ENCODE peak calls at places on chromosome 6, in ten cellular contexts. J is AG10803, Y is activated gamma-delta T cell treated with Interleukin-2 at 50 U/mL for 16 hours, Q is GM23338, P is NCI-H69, I is T-cell, X is PC-9, L is fibroblast of mammary gland, Z is NT2/D1, O is ACHN. D is an unnamed sample.

GRCh38 chr6:55397986-55398385 is 70.7 kb downstream of the GFRAL start:
- DNase-seq in J (no peak), Y (no peak), Q (no peak), P (no peak), I (no peak), X (no peak), L (no peak), Z (no peak), O (no peak), D (no peak)

GRCh38 chr6:29850011-29850553 is 22.5 kb downstream of the HLA-G start:
- DNase-seq in J (no peak), Y (no peak), Q (peak), P (no peak), I (no peak), X (no peak), L (peak), Z (no peak), O (no peak), D (no peak)

GRCh38 chr6:23637296-23637695 is 488.7 kb upstream of the NRSN1 start:
- DNase-seq in J (no peak), Y (no peak), Q (no peak), P (peak), I (no peak), X (no peak), L (peak), Z (no peak), O (no peak), D (no peak)

GRCh38 chr6:34559651-34560365 is 3.7 kb upstream of the SPDEF start:
- DNase-seq in J (no peak), Y (no peak), Q (peak), P (peak), I (no peak), X (peak), L (no peak), Z (no peak), O (no peak), D (no peak)

GRCh38 chr6:117079946-117080345 is 185.4 kb upstream of the VGLL2 start:
- DNase-seq in J (no peak), Y (no peak), Q (no peak), P (no peak), I (no peak), X (peak), L (no peak), Z (no peak), O (no peak), D (no peak)

GRCh38 chr6:103409475-103409874 is 1450.2 kb downstream of the HACE1 start:
- DNase-seq in J (no peak), Y (no peak), Q (no peak), P (no peak), I (no peak), X (no peak), L (no peak), Z (no peak), O (no peak), D (no peak)

GRCh38 chr6:1310628-1311399 is 1.1 kb upstream of the FOXQ1 start:
- DNase-seq in J (no peak), Y (no peak), Q (peak), P (peak), I (no peak), X (peak), L (no peak), Z (no peak), O (no peak), D (no peak)

GRCh38 chr6:47485491-47486135 is 8.0 kb downstream of the CD2AP start:
- DNase-seq in J (no peak), Y (no peak), Q (no peak), P (no peak), I (no peak), X (no peak), L (peak), Z (no peak), O (no peak), D (no peak)

GRCh38 chr6:3843379-3844096 is 5.6 kb upstream of the FAM50B start:
- DNase-seq in J (peak), Y (no peak), Q (no peak), P (no peak), I (no peak), X (no peak), L (no peak), Z (no peak), O (no peak), D (no peak)

GRCh38 chr6:12208190-12208589 is 82.0 kb upstream of the EDN1 start:
- DNase-seq in J (peak), Y (no peak), Q (no peak), P (no peak), I (no peak), X (peak), L (peak), Z (no peak), O (no peak), D (no peak)

GRCh38 chr6:146915671-146916127 is 288.5 kb upstream of the STXBP5 start:
- DNase-seq in J (peak), Y (no peak), Q (no peak), P (no peak), I (no peak), X (peak), L (peak), Z (no peak), O (peak), D (peak)

D was measured in T1000.